ENCODE peak calls at places on chromosomes 4 and X, in four cellular contexts. D is NCI-H460, I is amniotic epithelial cell, X is mucosa of gallbladder. Y is an unnamed sample.

GRCh38 chrX:106286053-106286650 is 118.0 kb downstream of the PWWP3B start:
- DNase-seq in X (no peak), I (peak; percentile 52), D (no peak), Y (peak; percentile 28)

GRCh38 chrX:10243056-10243455 is 86.3 kb downstream of the CLCN4 start:
- DNase-seq in I (no peak), D (no peak), X (no peak), Y (no peak)

GRCh38 chrX:55206152-55206941 is 13.8 kb upstream of the PAGE5 start:
- DNase-seq in I (no peak), X (no peak), D (no peak), Y (no peak)

GRCh38 chrX:16312761-16313623 is 145.7 kb downstream of the MAGEB17 start:
- DNase-seq in X (no peak), D (no peak), I (no peak), Y (no peak)

GRCh38 chr4:53322696-53323095 is 43.2 kb downstream of the SCFD2 start:
- DNase-seq in D (no peak), I (no peak), X (peak; percentile 30), Y (no peak)

GRCh38 chr4:91064157-91064853 is 937.1 kb downstream of the CCSER1 start:
- DNase-seq in I (peak; percentile 95), X (no peak), D (no peak), Y (peak; percentile 68)

GRCh38 chrX:77749695-77750094 is 36.3 kb downstream of the ATRX start:
- DNase-seq in I (peak; percentile 47), D (no peak), X (no peak), Y (no peak)

GRCh38 chr4:111800551-111800950 is 344.7 kb upstream of the FAM241A start:
- DNase-seq in D (no peak), I (no peak), X (no peak), Y (no peak)

GRCh38 chr4:2942532-2943363 is 20.5 kb downstream of the NOP14 start:
- DNase-seq in I (no peak), X (no peak), D (no peak), Y (no peak)

GRCh38 chr4:115113382-115114106 is at the start of gene NDST4:
- DNase-seq in X (no peak), D (no peak), I (no peak), Y (peak; percentile 25)

GRCh38 chrX:97030463-97030862 is 146.8 kb downstream of the RPA4 start:
- DNase-seq in I (no peak), D (no peak), X (no peak), Y (no peak)

GRCh38 chr4:168569066-168569908 is 72.4 kb downstream of the PALLD start:
- DNase-seq in D (peak; percentile 81), I (peak; percentile 19), X (peak; percentile 37), Y (peak; percentile 76)